ENCODE peak calls at places on chromosomes 4 and X, in five cellular contexts. A is mesenchymal stem cell, H is H9, O is trophoblast cell, E is H1. F is an unnamed sample.

GRCh38 chr4:156889616-156890594 is 81.7 kb downstream of the PDGFC start:
- DNase-seq in A (peak), O (peak), H (no peak), E (no peak), F (no peak)

GRCh38 chr4:10026485-10026884 is 5.2 kb upstream of the SLC2A9 start:
- DNase-seq in O (no peak), E (no peak), H (no peak), A (no peak), F (no peak)

GRCh38 chr4:138249132-138249531 is 7.0 kb upstream of the SLC7A11 start:
- DNase-seq in A (no peak), E (no peak), H (no peak), O (no peak), F (no peak)

GRCh38 chr4:157204634-157205244 is 15.8 kb upstream of the GRIA2 start:
- DNase-seq in H (peak), A (no peak), E (peak), O (peak), F (no peak)

GRCh38 chr4:150009533-150009932 is 68.7 kb upstream of the DCLK2 start:
- DNase-seq in O (no peak), A (no peak), H (no peak), E (no peak), F (no peak)

GRCh38 chr4:119615068-119615744 is 13.4 kb downstream of the PDE5A start:
- DNase-seq in H (no peak), A (peak), O (no peak), E (no peak), F (no peak)

GRCh38 chr4:61202638-61203495 is 2.7 kb downstream of the ADGRL3 start:
- DNase-seq in A (peak), O (peak), E (peak), H (peak), F (peak)

GRCh38 chr4:90840828-90841227 is 713.6 kb downstream of the CCSER1 start:
- DNase-seq in H (no peak), A (no peak), E (no peak), O (peak), F (no peak)

GRCh38 chrX:121333942-121334341 is 286.5 kb downstream of the GLUD2 start:
- DNase-seq in O (peak), A (no peak), E (no peak), H (no peak), F (no peak)

GRCh38 chr4:184112006-184112550 is 105.6 kb downstream of the ENPP6 start:
- DNase-seq in H (no peak), A (no peak), E (no peak), O (no peak), F (no peak)

GRCh38 chrX:80808854-80809493 is 703 bp downstream of the BRWD3 start:
- DNase-seq in H (peak), O (peak), E (peak), A (peak), F (peak)

GRCh38 chr4:149781150-149781549 is 34.5 kb downstream of the IQCM start:
- DNase-seq in A (peak), H (no peak), E (no peak), O (no peak), F (no peak)

GRCh38 chr4:142043509-142043908 is 407.1 kb downstream of the IL15 start:
- DNase-seq in A (peak), H (no peak), O (no peak), E (no peak), F (no peak)
- H2BK12ac ChIP-seq in A (no peak), H (no peak), O (no peak), E (no peak), F (no peak)

GRCh38 chrX:130163350-130163851 is 2.2 kb downstream of the AIFM1 start:
- DNase-seq in A (no peak), E (no peak), O (no peak), H (no peak), F (no peak)

GRCh38 chrX:130167040-130167439 is 1.4 kb upstream of the AIFM1 start:
- DNase-seq in A (no peak), E (no peak), H (no peak), O (no peak), F (no peak)

GRCh38 chrX:130165181-130165702 is 399 bp downstream of the AIFM1 start:
- DNase-seq in A (no peak), H (no peak), E (no peak), O (no peak), F (no peak)

GRCh38 chrX:130165703-130166502 is at the start of gene AIFM1:
- DNase-seq in A (peak), O (peak), E (peak), H (peak), F (peak)

GRCh38 chrX:130166503-130166777 is 799 bp upstream of the AIFM1 start:
- DNase-seq in H (no peak), E (no peak), O (no peak), A (no peak), F (no peak)
- H2BK12ac ChIP-seq in H (no peak), E (no peak), O (no peak), A (no peak), F (no peak)

DNA sequence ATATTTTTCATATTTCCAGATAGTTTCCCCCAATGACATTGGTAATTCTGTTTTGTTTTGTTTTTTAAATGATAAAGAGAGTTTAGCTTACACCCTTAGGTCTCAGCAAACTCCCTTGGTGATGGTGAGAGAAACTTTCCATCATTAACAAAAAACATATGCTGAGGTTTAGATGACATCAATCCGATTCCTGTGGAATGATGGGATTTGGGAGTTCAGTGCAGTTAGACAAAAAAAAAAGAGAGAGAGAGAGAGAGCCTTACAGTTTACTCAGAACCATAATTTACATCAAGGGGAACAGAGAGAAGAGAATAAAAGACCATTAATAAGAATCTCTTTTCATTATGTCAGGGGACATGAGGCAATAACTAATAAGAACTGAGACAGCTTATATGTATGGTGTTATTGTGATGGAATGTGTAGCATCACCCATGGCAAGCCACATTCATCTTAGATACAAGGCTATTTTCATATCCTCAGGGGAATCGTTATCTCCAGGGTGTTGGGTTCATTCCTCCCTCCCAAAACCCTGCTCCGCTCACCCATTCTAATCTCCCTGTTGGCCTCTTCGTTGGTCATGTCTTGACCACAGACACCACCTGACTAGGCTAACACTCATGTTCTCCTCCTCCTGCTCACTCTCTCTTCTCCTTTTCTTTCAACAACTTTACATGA is 175.7 kb upstream of the MXRA5 start:
- DNase-seq in H (no peak), E (no peak), A (peak), O (no peak), F (no peak)
- H2BK12ac ChIP-seq in H (no peak), E (no peak), A (no peak), O (no peak), F (no peak)

GRCh38 chrX:100662791-100663190 is 18.8 kb downstream of the SRPX2 start:
- DNase-seq in A (peak), O (no peak), E (no peak), H (no peak), F (no peak)
- H2BK12ac ChIP-seq in A (no peak), O (no peak), E (no peak), H (no peak), F (no peak)

F was measured in neuronal stem cell.